ENCODE peak calls at places on chromosomes 12 and 14, in four cellular contexts. F is epithelial cell of esophagus; X is stimulated activated CD4-positive, alpha-beta T cell treated with anti-CD3 and anti-CD28 coated beads, Interleukin-12 subunit alpha, Interleukin-12 subunit beta, amount 100 ng/mL, for 48 hours; L is mucosa of gallbladder. D is an unnamed sample.

GRCh38 chr14:24632336-24632735 is 1.7 kb downstream of the GZMB start:
- DNase-seq in F (no peak), X (no peak), L (no peak), D (no peak)

GRCh38 chr14:25953532-25954144 is 644.2 kb downstream of the NOVA1 start:
- DNase-seq in F (peak; percentile 81), X (no peak), L (peak; percentile 10), D (no peak)

GRCh38 chr12:130706311-130706710 is 9.8 kb downstream of the RIMBP2 start:
- DNase-seq in F (no peak), X (no peak), L (no peak), D (no peak)

GRCh38 chr14:36367985-36368774 is 47.7 kb upstream of the MBIP start:
- DNase-seq in F (no peak), X (no peak), L (no peak), D (no peak)

GRCh38 chr14:77965919-77966435 is 166.1 kb downstream of the ADCK1 start:
- DNase-seq in F (peak; percentile 37), X (no peak), L (no peak), D (peak; percentile 9)

GRCh38 chr12:31002361-31002725 is 71.3 kb upstream of the DDX11 start:
- DNase-seq in F (no peak), X (no peak), L (no peak), D (no peak)

GRCh38 chr12:130879781-130880389 is 8.0 kb downstream of the RAN start:
- DNase-seq in F (no peak), X (no peak), L (no peak), D (no peak)

GRCh38 chr12:131642101-131642540 is 68.8 kb upstream of the SFSWAP start:
- DNase-seq in F (no peak), X (no peak), L (no peak), D (no peak)

GRCh38 chr12:132866251-132866828 is 21.1 kb downstream of the CHFR start:
- DNase-seq in F (peak; percentile 80), X (no peak), L (no peak), D (peak; percentile 72)

GRCh38 chr14:21902561-21903199 is 229.1 kb upstream of the OR4E1 start:
- DNase-seq in F (no peak), X (peak; percentile 15), L (no peak), D (no peak)

GRCh38 chr12:122082621-122083356 is 4.2 kb downstream of the MLXIP start:
- DNase-seq in F (no peak), X (no peak), L (no peak), D (no peak)

GRCh38 chr14:105126126-105126969 is 42.2 kb downstream of the JAG2 start:
- DNase-seq in F (no peak), X (no peak), L (no peak), D (no peak)

GRCh38 chr12:111730420-111730819 is 36.3 kb upstream of the ALDH2 start:
- DNase-seq in F (no peak), X (no peak), L (no peak), D (no peak)

GRCh38 chr12:108078428-108078827 is 50.7 kb upstream of the WSCD2 start:
- DNase-seq in F (no peak), X (no peak), L (no peak), D (no peak)

GRCh38 chr12:52238916-52239649 is 6.0 kb downstream of the KRT7 start:
- DNase-seq in F (no peak), X (no peak), L (no peak), D (no peak)

GRCh38 chr12:129530517-129530916 is 373.3 kb downstream of the TMEM132D start:
- DNase-seq in F (no peak), X (no peak), L (no peak), D (no peak)

GRCh38 chr12:6996040-6996441 is 22.2 kb downstream of the LPCAT3 start:
- DNase-seq in F (peak; percentile 16), X (no peak), L (no peak), D (peak; percentile 67)

GRCh38 chr12:110175201-110175600 is 51.0 kb downstream of the IFT81 start:
- DNase-seq in F (no peak), X (no peak), L (no peak), D (no peak)

GRCh38 chr12:15851919-15852318 is 30.3 kb upstream of the STRAP start:
- DNase-seq in F (peak; percentile 60), X (no peak), L (no peak), D (no peak)

GRCh38 chr14:52241102-52241793 is 26.2 kb upstream of the PTGDR start:
- DNase-seq in F (peak; percentile 35), X (no peak), L (no peak), D (peak; percentile 92)

GRCh38 chr14:50023671-50024490 is 92.5 kb downstream of the VCPKMT start:
- DNase-seq in F (peak; percentile 69), X (no peak), L (no peak), D (peak; percentile 80)

GRCh38 chr12:65956056-65956738 is 131.9 kb downstream of the HMGA2 start:
- DNase-seq in F (peak; percentile 66), X (no peak), L (no peak), D (no peak)

GRCh38 chr12:95185096-95185495 is 32.2 kb downstream of the FGD6 start:
- DNase-seq in F (no peak), X (no peak), L (no peak), D (no peak)

GRCh38 chr14:103519043-103519836 is 3.4 kb downstream of the CKB start:
- DNase-seq in F (no peak), X (no peak), L (no peak), D (peak; percentile 36)

GRCh38 chr12:55707841-55708694 is at the start of gene ITGA7:
- DNase-seq in F (no peak), X (peak; percentile 65), L (peak; percentile 50), D (no peak)

GRCh38 chr14:68503186-68503825 is 289.6 kb downstream of the ZFP36L1 start:
- DNase-seq in F (no peak), X (no peak), L (no peak), D (no peak)